ENCODE peak calls at places on chromosomes 2 and 18, in eight cellular contexts. One of them, this sample, is unnamed.

GRCh38 chr2:171416009-171416926 is 17.5 kb downstream of the METTL8 start:
- DNase-seq in ELR: peak; percentile 96
- DNase-seq in heart right ventricle: peak; percentile 65
- DNase-seq in upper lobe of right lung: peak; percentile 79
- DNase-seq in activated T-helper 1 cell treated with anti-CD3 and anti-CD28 coated beads, Interleukin-2, amount 50 U/mL, for 16 hours: peak; percentile 51
- DNase-seq in SHP77: peak; percentile 58
- DNase-seq in thoracic aorta: peak; percentile 76
- DNase-seq in Calu3: peak; percentile 90
- DNase-seq in this sample: peak; percentile 78

GRCh38 chr2:143514413-143514812 is 385.2 kb downstream of the ARHGAP15 start:
- DNase-seq in ELR: peak; percentile 9
- DNase-seq in heart right ventricle: no peak
- DNase-seq in upper lobe of right lung: no peak
- DNase-seq in activated T-helper 1 cell treated with anti-CD3 and anti-CD28 coated beads, Interleukin-2, amount 50 U/mL, for 16 hours: no peak
- DNase-seq in SHP77: no peak
- DNase-seq in thoracic aorta: no peak
- DNase-seq in Calu3: no peak
- DNase-seq in this sample: no peak

GRCh38 chr2:133221398-133221797 is 346.9 kb downstream of the NCKAP5 start:
- DNase-seq in ELR: no peak
- DNase-seq in heart right ventricle: no peak
- DNase-seq in upper lobe of right lung: no peak
- DNase-seq in activated T-helper 1 cell treated with anti-CD3 and anti-CD28 coated beads, Interleukin-2, amount 50 U/mL, for 16 hours: no peak
- DNase-seq in SHP77: no peak
- DNase-seq in thoracic aorta: no peak
- DNase-seq in Calu3: no peak
- DNase-seq in this sample: no peak

GRCh38 chr2:26738481-26738880 is 25.6 kb upstream of the SLC35F6 start:
- DNase-seq in ELR: no peak
- DNase-seq in heart right ventricle: no peak
- DNase-seq in upper lobe of right lung: no peak
- DNase-seq in activated T-helper 1 cell treated with anti-CD3 and anti-CD28 coated beads, Interleukin-2, amount 50 U/mL, for 16 hours: no peak
- DNase-seq in SHP77: no peak
- DNase-seq in thoracic aorta: no peak
- DNase-seq in Calu3: no peak
- DNase-seq in this sample: no peak

GRCh38 chr2:24402242-24403092 is 42.1 kb upstream of the ITSN2 start:
- DNase-seq in ELR: no peak
- DNase-seq in heart right ventricle: peak; percentile 13
- DNase-seq in upper lobe of right lung: no peak
- DNase-seq in activated T-helper 1 cell treated with anti-CD3 and anti-CD28 coated beads, Interleukin-2, amount 50 U/mL, for 16 hours: no peak
- DNase-seq in SHP77: no peak
- DNase-seq in thoracic aorta: no peak
- DNase-seq in Calu3: peak; percentile 15
- DNase-seq in this sample: no peak

GRCh38 chr2:163471947-163472346 is 263.9 kb downstream of the FIGN start:
- DNase-seq in ELR: peak; percentile 33
- DNase-seq in heart right ventricle: no peak
- DNase-seq in upper lobe of right lung: no peak
- DNase-seq in activated T-helper 1 cell treated with anti-CD3 and anti-CD28 coated beads, Interleukin-2, amount 50 U/mL, for 16 hours: no peak
- DNase-seq in SHP77: no peak
- DNase-seq in thoracic aorta: no peak
- DNase-seq in Calu3: peak; percentile 20
- DNase-seq in this sample: no peak

GRCh38 chr2:95525294-95526035 is 40.9 kb upstream of the TRIM43B start:
- DNase-seq in ELR: no peak
- DNase-seq in heart right ventricle: peak; percentile 44
- DNase-seq in upper lobe of right lung: peak; percentile 83
- DNase-seq in activated T-helper 1 cell treated with anti-CD3 and anti-CD28 coated beads, Interleukin-2, amount 50 U/mL, for 16 hours: no peak
- DNase-seq in SHP77: no peak
- DNase-seq in thoracic aorta: no peak
- DNase-seq in Calu3: peak; percentile 82
- DNase-seq in this sample: peak; percentile 20

GRCh38 chr2:74002515-74003391 is 18.0 kb downstream of the TET3 start:
- DNase-seq in ELR: peak; percentile 88
- DNase-seq in heart right ventricle: peak; percentile 88
- DNase-seq in upper lobe of right lung: peak; percentile 92
- DNase-seq in activated T-helper 1 cell treated with anti-CD3 and anti-CD28 coated beads, Interleukin-2, amount 50 U/mL, for 16 hours: no peak
- DNase-seq in SHP77: peak; percentile 86
- DNase-seq in thoracic aorta: no peak
- DNase-seq in Calu3: peak; percentile 89
- DNase-seq in this sample: peak; percentile 52

GRCh38 chr2:73985318-73986084 is 791 bp downstream of the TET3 start:
- DNase-seq in ELR: peak; percentile 41
- DNase-seq in heart right ventricle: peak; percentile 65
- DNase-seq in upper lobe of right lung: peak; percentile 75
- DNase-seq in activated T-helper 1 cell treated with anti-CD3 and anti-CD28 coated beads, Interleukin-2, amount 50 U/mL, for 16 hours: no peak
- DNase-seq in SHP77: peak; percentile 33
- DNase-seq in thoracic aorta: no peak
- DNase-seq in Calu3: peak; percentile 28
- DNase-seq in this sample: no peak

GRCh38 chr18:12520442-12520992 is 112.8 kb downstream of the PRELID3A start:
- DNase-seq in ELR: no peak
- DNase-seq in heart right ventricle: no peak
- DNase-seq in upper lobe of right lung: no peak
- DNase-seq in activated T-helper 1 cell treated with anti-CD3 and anti-CD28 coated beads, Interleukin-2, amount 50 U/mL, for 16 hours: no peak
- DNase-seq in SHP77: no peak
- DNase-seq in thoracic aorta: no peak
- DNase-seq in Calu3: no peak
- DNase-seq in this sample: no peak

GRCh38 chr2:3046170-3046865 is 331.3 kb downstream of the EIPR1 start:
- DNase-seq in ELR: no peak
- DNase-seq in heart right ventricle: no peak
- DNase-seq in upper lobe of right lung: no peak
- DNase-seq in activated T-helper 1 cell treated with anti-CD3 and anti-CD28 coated beads, Interleukin-2, amount 50 U/mL, for 16 hours: no peak
- DNase-seq in SHP77: no peak
- DNase-seq in thoracic aorta: no peak
- DNase-seq in Calu3: no peak
- DNase-seq in this sample: no peak

GRCh38 chr2:177174456-177174855 is 38.1 kb upstream of the HNRNPA3 start:
- DNase-seq in ELR: no peak
- DNase-seq in heart right ventricle: no peak
- DNase-seq in upper lobe of right lung: no peak
- DNase-seq in activated T-helper 1 cell treated with anti-CD3 and anti-CD28 coated beads, Interleukin-2, amount 50 U/mL, for 16 hours: no peak
- DNase-seq in SHP77: no peak
- DNase-seq in thoracic aorta: no peak
- DNase-seq in Calu3: no peak
- DNase-seq in this sample: no peak

GRCh38 chr2:101516833-101517690 is 42.1 kb upstream of the RFX8 start:
- DNase-seq in ELR: peak; percentile 99
- DNase-seq in heart right ventricle: no peak
- DNase-seq in upper lobe of right lung: no peak
- DNase-seq in activated T-helper 1 cell treated with anti-CD3 and anti-CD28 coated beads, Interleukin-2, amount 50 U/mL, for 16 hours: no peak
- DNase-seq in SHP77: no peak
- DNase-seq in thoracic aorta: no peak
- DNase-seq in Calu3: peak; percentile 67
- DNase-seq in this sample: no peak

GRCh38 chr18:49613141-49613641 is 51.3 kb downstream of the LIPG start:
- DNase-seq in ELR: no peak
- DNase-seq in heart right ventricle: no peak
- DNase-seq in upper lobe of right lung: no peak
- DNase-seq in activated T-helper 1 cell treated with anti-CD3 and anti-CD28 coated beads, Interleukin-2, amount 50 U/mL, for 16 hours: no peak
- DNase-seq in SHP77: no peak
- DNase-seq in thoracic aorta: no peak
- DNase-seq in Calu3: no peak
- DNase-seq in this sample: no peak

GRCh38 chr2:168211664-168212163 is 35.7 kb downstream of the STK39 start:
- DNase-seq in ELR: peak; percentile 9
- DNase-seq in heart right ventricle: no peak
- DNase-seq in upper lobe of right lung: no peak
- DNase-seq in activated T-helper 1 cell treated with anti-CD3 and anti-CD28 coated beads, Interleukin-2, amount 50 U/mL, for 16 hours: no peak
- DNase-seq in SHP77: no peak
- DNase-seq in thoracic aorta: no peak
- DNase-seq in Calu3: no peak
- DNase-seq in this sample: no peak

GRCh38 chr2:29012211-29012681 is 31.1 kb downstream of the TOGARAM2 start:
- DNase-seq in ELR: no peak
- DNase-seq in heart right ventricle: peak; percentile 83
- DNase-seq in upper lobe of right lung: no peak
- DNase-seq in activated T-helper 1 cell treated with anti-CD3 and anti-CD28 coated beads, Interleukin-2, amount 50 U/mL, for 16 hours: no peak
- DNase-seq in SHP77: no peak
- DNase-seq in thoracic aorta: no peak
- DNase-seq in Calu3: no peak
- DNase-seq in this sample: peak; percentile 94

GRCh38 chr18:2091937-2092336 is 479.4 kb downstream of the METTL4 start:
- DNase-seq in ELR: no peak
- DNase-seq in heart right ventricle: no peak
- DNase-seq in upper lobe of right lung: no peak
- DNase-seq in activated T-helper 1 cell treated with anti-CD3 and anti-CD28 coated beads, Interleukin-2, amount 50 U/mL, for 16 hours: no peak
- DNase-seq in SHP77: no peak
- DNase-seq in thoracic aorta: no peak
- DNase-seq in Calu3: no peak
- DNase-seq in this sample: no peak

GRCh38 chr2:230457793-230458192 is 41.8 kb downstream of the SP100 start:
- DNase-seq in ELR: no peak
- DNase-seq in heart right ventricle: no peak
- DNase-seq in upper lobe of right lung: no peak
- DNase-seq in activated T-helper 1 cell treated with anti-CD3 and anti-CD28 coated beads, Interleukin-2, amount 50 U/mL, for 16 hours: no peak
- DNase-seq in SHP77: no peak
- DNase-seq in thoracic aorta: no peak
- DNase-seq in Calu3: no peak
- DNase-seq in this sample: no peak

GRCh38 chr2:214630402-214631035 is 179.0 kb downstream of the BARD1 start:
- DNase-seq in ELR: peak; percentile 37
- DNase-seq in heart right ventricle: no peak
- DNase-seq in upper lobe of right lung: no peak
- DNase-seq in activated T-helper 1 cell treated with anti-CD3 and anti-CD28 coated beads, Interleukin-2, amount 50 U/mL, for 16 hours: no peak
- DNase-seq in SHP77: no peak
- DNase-seq in thoracic aorta: no peak
- DNase-seq in Calu3: no peak
- DNase-seq in this sample: no peak

GRCh38 chr2:111171337-111171930 is 50.7 kb downstream of the BCL2L11 start:
- DNase-seq in ELR: no peak
- DNase-seq in heart right ventricle: no peak
- DNase-seq in upper lobe of right lung: no peak
- DNase-seq in activated T-helper 1 cell treated with anti-CD3 and anti-CD28 coated beads, Interleukin-2, amount 50 U/mL, for 16 hours: no peak
- DNase-seq in SHP77: no peak
- DNase-seq in thoracic aorta: no peak
- DNase-seq in Calu3: no peak
- DNase-seq in this sample: no peak

GRCh38 chr2:9274701-9275343 is 68.2 kb downstream of the ASAP2 start:
- DNase-seq in ELR: no peak
- DNase-seq in heart right ventricle: no peak
- DNase-seq in upper lobe of right lung: no peak
- DNase-seq in activated T-helper 1 cell treated with anti-CD3 and anti-CD28 coated beads, Interleukin-2, amount 50 U/mL, for 16 hours: no peak
- DNase-seq in SHP77: no peak
- DNase-seq in thoracic aorta: no peak
- DNase-seq in Calu3: no peak
- DNase-seq in this sample: no peak

This sample was measured in gastrocnemius medialis.